ENCODE peak calls at places on chromosome 2, in five cellular contexts. C is keratinocyte, G is K562, L is PC-3, K is GM23338. H is an unnamed sample.
A peak's percentile ranks its signal among the peaks of the same experiment; 100 is the strongest.

GRCh38 chr2:193963472-193964119 is 1693.4 kb upstream of the SLC39A10 start:
- DNase-seq in C (no peak), G (no peak), L (peak; percentile 66), K (peak; percentile 75), H (peak; percentile 62)

GRCh38 chr2:45435316-45435715 is 175.8 kb downstream of the SRBD1 start:
- DNase-seq in G (no peak), C (peak; percentile 15), L (no peak), K (no peak), H (peak; percentile 76)

GRCh38 chr2:230865766-230866703 is 1.3 kb downstream of the ITM2C start:
- DNase-seq in G (no peak), L (peak; percentile 24), K (peak; percentile 55), C (no peak), H (peak; percentile 41)

GRCh38 chr2:224209927-224210326 is 170.8 kb upstream of the SERPINE2 start:
- DNase-seq in L (no peak), K (no peak), G (no peak), C (no peak), H (no peak)

GRCh38 chr2:177506998-177507397 is 114.4 kb downstream of the AGPS start:
- DNase-seq in G (no peak), L (no peak), K (no peak), C (no peak), H (no peak)

GRCh38 chr2:207617011-207617671 is 8.1 kb downstream of the METTL21A start:
- DNase-seq in L (peak; percentile 87), C (no peak), K (peak; percentile 35), G (no peak), H (peak; percentile 86)

GRCh38 chr2:99448556-99448955 is 41.3 kb downstream of the REV1 start:
- DNase-seq in K (no peak), L (peak; percentile 91), G (no peak), C (peak; percentile 77), H (peak; percentile 73)

GRCh38 chr2:158618859-158619490 is 162.2 kb downstream of the PKP4 start:
- DNase-seq in C (no peak), L (peak; percentile 20), K (peak; percentile 11), G (no peak), H (peak; percentile 26)

GRCh38 chr2:216793386-216793785 is 66.5 kb downstream of the TNP1 start:
- DNase-seq in C (no peak), G (no peak), K (no peak), L (no peak), H (no peak)

GRCh38 chr2:126620302-126620701 is 35.7 kb upstream of the GYPC start:
- DNase-seq in L (no peak), K (no peak), C (no peak), G (no peak), H (no peak)

GRCh38 chr2:133504566-133505505 is 63.4 kb downstream of the NCKAP5 start:
- DNase-seq in G (no peak), K (no peak), C (peak; percentile 41), L (peak; percentile 90), H (no peak)

GRCh38 chr2:241223211-241224067 is 35.0 kb downstream of the ANO7 start:
- DNase-seq in C (no peak), K (no peak), L (peak; percentile 59), G (no peak), H (peak; percentile 45)

GRCh38 chr2:75054296-75054695 is 95.9 kb downstream of the POLE4 start:
- DNase-seq in L (no peak), K (no peak), C (no peak), G (no peak), H (peak; percentile 32)

GRCh38 chr2:237675326-237675725 is 47.9 kb downstream of the LRRFIP1 start:
- DNase-seq in K (no peak), C (no peak), G (no peak), L (no peak), H (no peak)

GRCh38 chr2:171615071-171615470 is 72.2 kb upstream of the DYNC1I2 start:
- DNase-seq in C (no peak), K (no peak), L (no peak), G (no peak), H (peak; percentile 53)

GRCh38 chr2:55922488-55922887 is 1.1 kb downstream of the EFEMP1 start:
- DNase-seq in K (peak; percentile 77), C (no peak), G (no peak), L (no peak), H (peak; percentile 16)

GRCh38 chr2:52594036-52594435 is 1173.6 kb upstream of the CHAC2 start:
- DNase-seq in L (no peak), K (no peak), C (no peak), G (no peak), H (no peak)

GRCh38 chr2:41597672-41598071 is 450.1 kb upstream of the PKDCC start:
- DNase-seq in K (no peak), L (no peak), G (no peak), C (no peak), H (no peak)

GRCh38 chr2:170716851-170717598 is 1.9 kb downstream of the SP5 start:
- DNase-seq in C (no peak), G (no peak), L (no peak), K (peak; percentile 87), H (peak; percentile 73)

GRCh38 chr2:38866773-38867443 is 8.8 kb downstream of the DHX57 start:
- DNase-seq in C (peak; percentile 33), G (no peak), K (no peak), L (peak; percentile 85), H (peak; percentile 2)

GRCh38 chr2:201580486-201580885 is 62.8 kb downstream of the TMEM237 start:
- DNase-seq in C (no peak), L (no peak), G (no peak), K (no peak), H (peak; percentile 74)

GRCh38 chr2:238251986-238252385 is 12.1 kb upstream of the HES6 start:
- DNase-seq in L (no peak), C (no peak), K (no peak), G (no peak), H (no peak)

GRCh38 chr2:189210250-189211075 is 30.9 kb upstream of the COL5A2 start:
- DNase-seq in K (no peak), C (peak; percentile 32), L (peak; percentile 85), G (peak; percentile 54), H (peak; percentile 96)

GRCh38 chr2:214604861-214605260 is 194.0 kb downstream of the VWC2L start:
- DNase-seq in C (no peak), G (no peak), L (peak; percentile 35), K (peak; percentile 74), H (peak; percentile 28)

GRCh38 chr2:133765693-133766092 is 197.4 kb upstream of the NCKAP5 start:
- DNase-seq in L (peak; percentile 13), K (no peak), G (no peak), C (no peak), H (no peak)

DNA sequence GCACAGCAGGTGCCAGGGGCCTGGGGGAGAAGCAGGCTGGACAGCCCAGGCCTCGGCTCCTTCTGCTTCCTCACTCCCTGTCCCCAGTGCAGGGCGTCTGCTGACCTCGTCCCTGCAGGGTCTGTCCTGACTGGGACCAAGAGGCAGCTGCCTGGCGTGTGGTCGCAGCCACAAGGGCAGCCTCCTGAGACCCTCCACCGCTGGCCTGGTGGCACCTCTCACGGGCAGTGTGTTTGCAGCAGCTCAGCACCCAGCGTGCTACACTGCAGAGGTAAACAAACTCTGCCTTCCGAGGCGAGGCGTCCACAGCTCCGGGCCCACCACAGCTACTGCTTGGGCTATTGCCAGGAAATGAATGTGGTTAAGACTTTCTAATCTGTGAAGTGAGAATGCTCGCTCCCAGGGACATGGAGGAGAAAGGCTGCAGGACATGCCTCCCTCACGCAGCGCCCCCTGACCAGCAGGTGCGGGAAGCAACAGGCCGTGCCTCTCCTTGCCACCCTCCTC is 46.1 kb upstream of the HPCAL1 start:
- DNase-seq in G (no peak), L (no peak), K (no peak), C (no peak), H (no peak)
- H3K4me3 ChIP-seq in G (no peak overlapping the region), L (no peak overlapping the region), K (no peak overlapping the region), C (no peak overlapping the region), H (no peak overlapping the region)

DNA sequence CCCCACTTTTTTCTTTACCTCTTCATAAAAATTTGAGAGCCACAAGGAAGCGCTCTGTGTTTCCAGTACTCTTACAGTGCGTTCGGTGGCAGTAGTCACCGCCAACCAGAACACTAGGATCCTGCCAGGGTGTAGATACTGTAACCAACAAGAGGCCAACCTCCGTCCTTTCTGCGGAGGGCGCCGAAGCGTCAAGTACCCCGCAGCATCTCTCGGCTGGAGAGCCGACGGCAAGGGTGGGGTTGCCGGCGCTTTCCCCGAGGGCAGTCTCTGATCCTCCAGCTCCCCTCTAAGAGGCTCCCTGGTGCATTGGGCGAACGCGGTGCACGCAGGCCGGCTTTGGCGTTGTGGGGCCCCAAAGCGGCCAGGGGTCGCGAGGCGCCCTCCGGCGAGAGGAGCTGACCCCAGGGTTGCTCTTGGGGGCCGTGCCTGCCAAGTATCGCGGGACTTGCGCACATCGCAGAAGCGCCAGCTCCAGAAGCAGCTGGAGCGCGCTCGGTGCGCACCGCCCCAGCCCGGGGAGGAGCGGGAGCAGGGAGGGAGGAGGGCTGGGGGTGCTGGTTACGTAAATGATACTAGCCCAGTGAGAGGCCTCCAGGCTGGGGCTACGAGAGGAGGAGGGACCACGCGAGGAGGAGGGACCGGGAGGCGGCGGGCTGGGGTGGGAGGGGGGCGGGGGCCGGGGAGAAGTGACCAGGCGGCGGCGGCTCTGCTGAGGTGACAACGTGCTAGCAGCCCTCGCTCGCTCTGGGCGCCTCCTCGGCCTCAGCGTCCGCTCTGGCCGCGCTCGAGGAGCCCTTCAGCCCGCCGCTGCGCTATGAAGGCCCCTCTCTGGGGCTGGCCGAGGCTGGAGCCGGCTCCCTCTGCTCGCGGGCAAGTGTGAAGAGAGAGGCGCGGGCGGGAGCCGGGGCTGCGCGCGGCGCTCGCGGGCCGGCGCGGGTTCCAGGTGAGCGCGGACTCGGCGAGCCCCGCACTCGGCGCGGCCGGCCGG is at the start of gene GALNT13:
- DNase-seq in K (peak; percentile 79), G (no peak), L (peak; percentile 45), C (no peak), H (peak; percentile 31)
- TF ChIP-seq EZH2 in K (no peak), G (no peak), L (no peak), C (peak; percentile 70), H (peak; percentile 19)

DNA sequence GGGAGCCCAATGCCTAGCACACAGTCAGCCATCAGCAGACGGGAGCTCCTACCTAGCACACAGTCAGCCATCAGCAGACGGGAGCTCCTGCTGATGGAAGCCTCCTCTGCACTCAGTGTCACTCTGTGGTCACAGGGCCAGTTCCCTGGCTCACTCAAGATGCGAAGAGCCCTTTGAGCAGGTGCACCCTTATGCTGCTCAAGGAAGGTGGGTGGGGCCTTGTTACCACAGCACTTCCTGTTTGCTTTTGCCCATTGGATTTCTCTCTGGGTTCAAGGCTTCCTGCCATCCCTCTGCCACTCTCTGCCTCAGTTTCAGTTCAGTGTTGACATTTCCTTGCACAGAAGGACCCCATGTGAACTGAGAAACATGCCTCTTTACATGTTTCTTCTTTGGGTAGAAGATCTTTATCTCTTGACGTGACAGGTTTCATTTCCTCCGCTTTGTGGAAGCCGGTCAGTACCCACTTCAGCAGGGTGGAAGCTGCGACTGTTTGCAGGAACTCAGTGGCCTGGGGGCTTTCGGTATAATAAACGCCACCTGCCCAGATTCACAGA is 11.6 kb downstream of the TRIB2 start:
- DNase-seq in C (no peak), K (no peak), G (no peak), L (no peak), H (no peak)
- H3K4me1 ChIP-seq in C (no peaks in the 10 kb centered on the region), K (peaks cover under 1% of the 10 kb centered on the region), G (peaks cover 3% of the 10 kb centered on the region), L (peaks cover 4% of the 10 kb centered on the region), H (no peaks in the 10 kb centered on the region)

DNA sequence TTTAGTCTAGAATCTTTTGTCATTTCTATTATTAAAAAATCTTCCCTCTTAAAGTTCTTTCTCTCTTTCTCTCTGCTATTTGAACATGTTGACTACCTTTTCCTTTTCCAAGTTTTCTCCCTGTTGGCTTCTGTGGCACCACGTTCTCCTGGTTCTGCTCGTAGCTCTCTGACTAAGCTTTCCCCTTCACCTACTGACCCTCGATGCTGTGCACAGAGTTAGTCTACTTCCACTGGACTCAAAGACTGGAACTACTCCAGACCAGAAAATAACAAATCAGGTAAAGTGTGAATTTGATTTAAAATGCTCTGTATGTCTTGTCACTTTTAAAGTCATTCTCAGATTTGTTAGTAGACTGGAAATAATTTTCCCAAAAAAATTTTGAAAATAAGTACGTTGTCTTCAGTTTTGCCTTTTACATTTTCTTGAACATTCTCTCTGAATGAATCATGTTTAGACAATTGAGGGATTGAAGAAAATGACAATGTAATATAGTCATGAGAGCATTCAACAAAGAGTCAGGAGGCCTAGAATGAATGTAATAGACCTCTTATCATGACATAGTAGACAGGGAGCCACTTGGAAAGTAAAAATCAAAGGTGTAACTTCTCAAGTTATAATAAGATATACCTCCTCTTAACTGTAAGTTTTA is 25.3 kb downstream of the ITPRID2 start:
- DNase-seq in L (peak; percentile 59), G (no peak), C (no peak), K (no peak), H (peak; percentile 37)
- H3K4me3 ChIP-seq in L (no peak overlapping the region), G (no peak overlapping the region), C (no peak overlapping the region), K (no peak overlapping the region), H (no peak overlapping the region)